ENCODE peak calls at places on chromosomes 7 and 10, in six cellular contexts. Q is stimulated activated CD8-positive, alpha-beta memory T cell treated with anti-CD3 and anti-CD28 coated beads, Interleukin-7, amount 100 ng/mL, for 1 hour; C is neural crest cell; L is AG08396; T is A172; P is CD8-positive, alpha-beta memory T cell. M is an unnamed sample.

GRCh38 chr7:41911792-41912191 is 208.9 kb upstream of the INHBA start:
- DNase-seq in Q (no peak), C (no peak), L (no peak), T (no peak), P (no peak), M (no peak)

GRCh38 chr10:3067045-3067858 is at the start of gene PFKP:
- DNase-seq in Q (no peak), C (no peak), L (peak; percentile 68), T (no peak), P (peak; percentile 43), M (no peak)

GRCh38 chr7:149871576-149871975 is 2.2 kb upstream of the ATP6V0E2 start:
- DNase-seq in Q (no peak), C (no peak), L (no peak), T (no peak), P (no peak), M (no peak)

GRCh38 chr10:48981310-48981907 is 41.8 kb upstream of the LRRC18 start:
- DNase-seq in Q (no peak), C (peak; percentile 64), L (peak; percentile 74), T (peak; percentile 60), P (peak; percentile 15), M (no peak)

GRCh38 chr10:110547139-110547761 is 20.2 kb upstream of the SMC3 start:
- DNase-seq in Q (no peak), C (no peak), L (peak; percentile 58), T (peak; percentile 62), P (no peak), M (no peak)

GRCh38 chr7:85770332-85770731 is 583.5 kb upstream of the SEMA3D start:
- DNase-seq in Q (no peak), C (no peak), L (no peak), T (no peak), P (no peak), M (no peak)

GRCh38 chr10:132407846-132408278 is 10.9 kb downstream of the PWWP2B start:
- DNase-seq in Q (no peak), C (no peak), L (peak; percentile 72), T (no peak), P (no peak), M (no peak)

GRCh38 chr7:149500910-149501309 is 3.3 kb upstream of the ZNF746 start:
- DNase-seq in Q (no peak), C (no peak), L (no peak), T (no peak), P (no peak), M (no peak)

GRCh38 chr10:1293636-1294440 is 237.7 kb downstream of the WDR37 start:
- DNase-seq in Q (no peak), C (no peak), L (no peak), T (no peak), P (no peak), M (no peak)

GRCh38 chr7:93973134-93973533 is 31.0 kb downstream of the BET1 start:
- DNase-seq in Q (no peak), C (no peak), L (peak; percentile 13), T (no peak), P (no peak), M (no peak)

GRCh38 chr7:46145412-46145811 is 224.3 kb upstream of the IGFBP3 start:
- DNase-seq in Q (no peak), C (no peak), L (peak; percentile 84), T (peak; percentile 99), P (no peak), M (peak; percentile 71)

GRCh38 chr7:128406147-128406985 is 3.4 kb downstream of the IMPDH1 start:
- DNase-seq in Q (no peak), C (no peak), L (no peak), T (no peak), P (no peak), M (no peak)

GRCh38 chr7:20591086-20591485 is 24.4 kb upstream of the ABCB5 start:
- DNase-seq in Q (no peak), C (no peak), L (no peak), T (no peak), P (no peak), M (no peak)

GRCh38 chr10:34256216-34256615 is 558.9 kb downstream of the PARD3 start:
- DNase-seq in Q (no peak), C (no peak), L (no peak), T (no peak), P (no peak), M (no peak)